ENCODE peak calls at places on chromosomes 4 and X, in seven cellular contexts. Q, J, W, D, B, Y and P are unnamed samples.

GRCh38 chrX:50684871-50685270 is 129.1 kb downstream of the SHROOM4 start:
- DNase-seq in B (no peak), W (no peak), J (no peak), Q (no peak), Y (no peak), D (no peak), P (no peak)

GRCh38 chrX:13755254-13755653 is 20.7 kb downstream of the OFD1 start:
- DNase-seq in Y (no peak), W (no peak), D (no peak), B (no peak), J (no peak), Q (no peak), P (no peak)

GRCh38 chr4:51923343-51923742 is 80.4 kb downstream of the DCUN1D4 start:
- DNase-seq in W (no peak), B (no peak), Q (no peak), J (no peak), Y (no peak), D (no peak), P (no peak)

GRCh38 chrX:129706395-129707072 is 32.2 kb upstream of the XPNPEP2 start:
- DNase-seq in B (no peak), D (no peak), W (no peak), Q (no peak), J (no peak), Y (peak), P (peak)

GRCh38 chr4:2934077-2934812 is 29.0 kb downstream of the NOP14 start:
- DNase-seq in Y (peak), W (peak), B (peak), D (no peak), Q (peak), J (no peak), P (no peak)

GRCh38 chr4:12120968-12121367 is 692.3 kb upstream of the HS3ST1 start:
- DNase-seq in Q (no peak), Y (no peak), B (no peak), D (no peak), W (no peak), J (no peak), P (no peak)

GRCh38 chr4:75830906-75831305 is 71.3 kb downstream of the PPEF2 start:
- DNase-seq in Y (no peak), B (no peak), J (no peak), W (peak), Q (no peak), D (no peak), P (no peak)

GRCh38 chr4:15577508-15577907 is 77.6 kb downstream of the FBXL5 start:
- DNase-seq in B (no peak), Q (no peak), J (no peak), D (no peak), Y (no peak), W (peak), P (no peak)

GRCh38 chrX:9291666-9292065 is 173.2 kb upstream of the TBL1X start:
- DNase-seq in B (no peak), Q (no peak), D (no peak), Y (no peak), J (no peak), W (no peak), P (no peak)

GRCh38 chr4:42627887-42628646 is 28.8 kb downstream of the ATP8A1 start:
- DNase-seq in Y (peak), J (no peak), D (peak), W (no peak), B (peak), Q (peak), P (peak)

GRCh38 chr4:94960703-94961102 is 202.9 kb downstream of the BMPR1B start:
- DNase-seq in D (no peak), Y (no peak), Q (no peak), J (no peak), W (no peak), B (no peak), P (no peak)

GRCh38 chr4:184100297-184100885 is 117.3 kb downstream of the ENPP6 start:
- DNase-seq in Q (peak), J (peak), Y (peak), W (no peak), B (peak), D (peak), P (no peak)

GRCh38 chr4:168773388-168774195 is 236.5 kb downstream of the CBR4 start:
- DNase-seq in D (no peak), Q (no peak), B (peak), W (no peak), J (no peak), Y (peak), P (no peak)

GRCh38 chr4:10715696-10716095 is 31.1 kb upstream of the CLNK start:
- DNase-seq in B (no peak), J (no peak), Y (no peak), W (peak), D (no peak), Q (no peak), P (no peak)

GRCh38 chrX:9983463-9983862 is 16.3 kb downstream of the CLDN34 start:
- DNase-seq in D (no peak), Y (no peak), B (no peak), W (no peak), J (no peak), Q (no peak), P (no peak)

GRCh38 chrX:51891821-51892551 is 1.4 kb upstream of the MAGED1 start:
- DNase-seq in Q (no peak), Y (peak), J (no peak), B (no peak), D (no peak), W (peak), P (peak)

GRCh38 chrX:5644786-5645185 is 583.9 kb downstream of the NLGN4X start:
- DNase-seq in D (no peak), B (no peak), Q (no peak), W (no peak), J (no peak), Y (no peak), P (no peak)